ENCODE peak calls at places on chromosomes 13 and 19, in five cellular contexts. W is IMR-90, V is HCT116, Q is fibroblast of lung, L is mammary epithelial cell. H is an unnamed sample.

GRCh38 chr13:41645313-41645712 is 188.0 kb downstream of the RGCC start:
- DNase-seq in V (no peak), W (peak; percentile 90), L (peak; percentile 60), Q (peak; percentile 93), H (no peak)

GRCh38 chr13:33379597-33379996 is 94.0 kb upstream of the STARD13 start:
- DNase-seq in L (no peak), V (no peak), W (no peak), Q (no peak), H (no peak)

GRCh38 chr19:51660975-51661600 is 14.5 kb upstream of the SIGLEC14 start:
- DNase-seq in L (peak; percentile 55), Q (peak; percentile 79), W (peak; percentile 72), V (peak; percentile 55), H (peak; percentile 26)

GRCh38 chr13:29937836-29938235 is 87.4 kb upstream of the UBL3 start:
- DNase-seq in W (no peak), Q (no peak), V (no peak), L (no peak), H (no peak)

GRCh38 chr13:44399045-44399444 is 25.4 kb downstream of the SERP2 start:
- DNase-seq in V (no peak), L (no peak), Q (no peak), W (no peak), H (no peak)

GRCh38 chr13:30520571-30520970 is 54.8 kb upstream of the HMGB1 start:
- DNase-seq in Q (peak; percentile 14), V (no peak), L (peak; percentile 44), W (peak; percentile 85), H (no peak)

GRCh38 chr13:50079278-50080157 is 64.3 kb downstream of the KCNRG start:
- DNase-seq in L (peak; percentile 13), Q (peak; percentile 33), V (no peak), W (no peak), H (no peak)

GRCh38 chr13:46721054-46721453 is 75.9 kb downstream of the ESD start:
- DNase-seq in L (peak; percentile 11), V (peak; percentile 15), W (peak; percentile 53), Q (peak; percentile 63), H (no peak)

GRCh38 chr19:35533822-35534521 is 716 bp downstream of the GAPDHS start:
- DNase-seq in L (no peak), Q (peak; percentile 46), V (no peak), W (peak; percentile 57), H (no peak)

GRCh38 chr13:27176772-27177171 is 5.2 kb upstream of the USP12 start:
- DNase-seq in L (no peak), W (no peak), V (no peak), Q (no peak), H (no peak)

GRCh38 chr13:103289661-103290060 is 223.4 kb upstream of the SLC10A2 start:
- DNase-seq in W (no peak), L (no peak), Q (peak; percentile 31), V (no peak), H (no peak)

GRCh38 chr13:59301166-59301551 is 862.6 kb downstream of the DIAPH3 start:
- DNase-seq in L (no peak), V (no peak), Q (no peak), W (no peak), H (no peak)

GRCh38 chr19:36916991-36917390 is 859 bp downstream of the ZNF568 start:
- DNase-seq in L (peak; percentile 27), V (no peak), Q (peak; percentile 55), W (peak; percentile 33), H (no peak)

GRCh38 chr13:94079876-94080275 is 399.6 kb downstream of the DCT start:
- DNase-seq in Q (peak; percentile 69), V (no peak), W (peak; percentile 54), L (no peak), H (no peak)

GRCh38 chr13:27379694-27380596 is 44.5 kb upstream of the GTF3A start:
- DNase-seq in L (peak; percentile 49), W (peak; percentile 35), Q (no peak), V (peak; percentile 58), H (no peak)

GRCh38 chr19:2394669-2395292 is 32.6 kb downstream of the TIMM13 start:
- DNase-seq in Q (no peak), W (no peak), L (no peak), V (no peak), H (no peak)

GRCh38 chr13:106246237-106246636 is 289.2 kb downstream of the EFNB2 start:
- DNase-seq in L (no peak), Q (no peak), V (no peak), W (no peak), H (no peak)

GRCh38 chr13:30319703-30320102 is 12.4 kb upstream of the KATNAL1 start:
- DNase-seq in Q (no peak), W (no peak), L (no peak), V (no peak), H (no peak)

GRCh38 chr13:77696006-77696862 is 1.3 kb upstream of the SLAIN1 start:
- DNase-seq in Q (no peak), V (no peak), W (no peak), L (no peak), H (no peak)

GRCh38 chr19:38143847-38144246 is 80.2 kb downstream of the DPF1 start:
- DNase-seq in L (no peak), Q (no peak), V (no peak), W (no peak), H (no peak)

GRCh38 chr13:83377486-83377885 is 504.8 kb downstream of the SLITRK1 start:
- DNase-seq in V (no peak), W (peak; percentile 72), L (no peak), Q (peak; percentile 80), H (no peak)

GRCh38 chr19:33699754-33700407 is 78.1 kb downstream of the CHST8 start:
- DNase-seq in L (no peak), Q (no peak), W (no peak), V (no peak), H (no peak)

GRCh38 chr19:40392894-40393517 is 3.0 kb upstream of the HIPK4 start:
- DNase-seq in L (peak; percentile 40), V (peak; percentile 33), W (no peak), Q (no peak), H (no peak)

GRCh38 chr19:19531951-19532805 is 3.5 kb downstream of the YJEFN3 start:
- DNase-seq in Q (peak; percentile 51), L (peak; percentile 46), V (no peak), W (peak; percentile 44), H (no peak)

GRCh38 chr13:27973956-27974662 is 5.0 kb upstream of the CDX2 start:
- DNase-seq in W (no peak), L (no peak), Q (no peak), V (no peak), H (no peak)

GRCh38 chr19:47507031-47507430 is 7.8 kb downstream of the NAPA start:
- DNase-seq in Q (no peak), V (no peak), W (no peak), L (no peak), H (no peak)

DNA sequence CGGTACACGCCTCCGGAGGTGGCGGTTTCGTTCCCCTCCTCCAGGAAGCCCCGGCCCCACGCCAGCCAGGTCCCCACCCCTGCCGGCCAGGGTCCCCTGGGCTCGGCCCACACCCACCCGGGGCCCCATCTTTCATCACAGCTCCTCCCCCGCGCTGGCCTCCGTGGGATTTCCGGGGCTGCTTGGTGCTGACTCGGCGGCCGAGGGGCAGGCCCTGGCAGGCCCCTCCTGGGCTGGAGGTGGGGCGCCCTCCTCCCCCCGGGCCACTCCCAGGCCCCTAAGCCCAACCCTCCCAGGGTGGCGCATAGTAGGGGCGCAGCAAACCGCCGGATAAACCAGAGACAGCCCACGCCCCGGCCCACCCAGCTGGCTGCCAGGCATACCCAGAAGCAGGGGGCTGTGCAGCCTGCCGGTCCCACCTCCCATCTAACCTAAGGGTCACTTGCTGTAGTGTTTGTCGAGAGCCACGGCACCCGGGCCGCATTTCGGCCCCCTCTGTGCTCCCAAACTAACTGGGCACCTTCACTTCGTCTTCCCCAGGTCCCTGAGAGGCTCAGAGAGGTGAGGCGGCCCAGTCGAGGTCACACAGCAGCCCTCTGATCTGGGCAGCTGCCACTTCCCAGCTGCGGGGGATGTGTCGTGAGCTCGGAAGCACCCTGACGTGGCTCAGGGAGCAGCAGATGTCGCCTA is 6.6 kb downstream of the ZBTB7A start:
- DNase-seq in L (peak; percentile 83), V (no peak), W (no peak), Q (no peak), H (no peak)
- H3K9ac ChIP-seq in L (peak overlapping the region; percentile 67), V (peak overlapping the region; percentile 62), W (no peak overlapping the region), Q (peak overlapping the region; percentile 75), H (peak overlapping the region; percentile 83)

DNA sequence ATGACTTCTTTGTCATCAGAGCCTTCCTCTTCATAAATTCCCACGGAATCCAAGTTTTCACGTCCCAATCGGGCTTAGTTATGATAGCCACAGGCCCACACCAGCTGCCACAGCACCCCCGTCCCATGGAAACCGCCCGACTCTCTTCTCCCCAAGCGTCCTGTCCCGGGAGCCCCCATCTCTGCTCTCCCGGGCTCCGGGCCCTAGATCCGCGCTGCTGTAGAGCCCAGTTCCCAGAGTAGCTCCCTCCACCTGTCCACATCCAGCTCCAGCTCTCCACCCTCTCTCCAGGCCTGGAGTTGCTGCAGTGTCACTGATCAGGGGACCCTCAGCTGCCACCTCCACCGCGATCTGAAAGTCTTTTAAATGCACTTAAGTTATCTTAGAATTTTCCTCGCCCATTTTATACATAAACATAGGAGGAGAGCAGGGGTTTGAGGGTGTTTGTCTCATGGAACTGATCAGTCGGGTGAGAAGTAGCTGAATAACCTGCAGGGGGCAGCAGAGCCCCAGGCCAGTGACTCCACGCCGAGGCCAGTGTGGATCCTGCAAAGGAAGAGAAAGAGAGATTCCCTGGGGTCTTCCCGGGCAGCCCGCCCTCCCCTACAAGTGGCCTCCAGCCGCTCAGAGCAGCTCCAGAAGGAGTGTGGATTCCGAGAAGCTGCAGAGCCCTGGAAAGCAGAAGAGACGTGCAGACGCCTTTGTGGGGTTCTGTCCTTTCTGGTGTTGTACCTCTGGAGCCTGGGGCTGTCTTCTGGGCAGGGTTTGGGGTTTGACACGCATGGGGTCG is 1.1 kb upstream of the ZNF763 start:
- DNase-seq in W (peak; percentile 61), V (no peak), Q (peak; percentile 66), L (peak; percentile 21), H (no peak)
- H2AFZ ChIP-seq in W (peak overlapping the region; percentile 11), V (no peak overlapping the region), Q (no peak overlapping the region), L (no peak overlapping the region), H (no peak overlapping the region)

DNA sequence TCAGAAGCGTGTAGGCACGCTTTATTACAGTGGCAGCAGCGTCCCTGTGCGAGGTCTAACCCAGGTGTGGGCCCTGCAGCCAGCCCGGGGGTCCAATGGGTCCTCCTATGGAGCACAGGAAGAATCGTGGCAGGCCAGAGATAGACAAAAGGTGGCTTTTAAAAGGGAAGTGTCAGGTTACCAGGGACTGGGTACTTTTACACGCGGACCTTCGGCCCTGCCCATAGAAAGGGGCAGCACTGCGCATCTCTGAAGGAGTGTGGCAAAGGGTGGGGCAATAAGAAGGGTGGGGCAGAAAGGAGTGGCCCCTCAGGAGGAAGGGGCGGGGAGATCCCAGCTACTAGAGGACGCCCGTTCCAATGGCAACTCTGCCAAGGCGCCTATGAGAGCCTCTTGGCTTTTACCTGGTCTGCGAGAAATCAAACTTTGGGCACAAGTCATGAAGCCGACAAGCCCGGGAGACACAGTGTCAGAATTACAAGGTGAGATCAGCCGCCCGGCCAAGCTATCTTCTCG is 1419.8 kb downstream of the UQCRFS1 start:
- DNase-seq in W (peak; percentile 58), V (peak; percentile 90), Q (peak; percentile 72), L (peak; percentile 90), H (peak; percentile 77)
- H3K9ac ChIP-seq in W (peak overlapping the region; percentile 86), V (peak overlapping the region; percentile 93), Q (peak overlapping the region; percentile 69), L (peak overlapping the region; percentile 88), H (peak overlapping the region; percentile 87)

DNA sequence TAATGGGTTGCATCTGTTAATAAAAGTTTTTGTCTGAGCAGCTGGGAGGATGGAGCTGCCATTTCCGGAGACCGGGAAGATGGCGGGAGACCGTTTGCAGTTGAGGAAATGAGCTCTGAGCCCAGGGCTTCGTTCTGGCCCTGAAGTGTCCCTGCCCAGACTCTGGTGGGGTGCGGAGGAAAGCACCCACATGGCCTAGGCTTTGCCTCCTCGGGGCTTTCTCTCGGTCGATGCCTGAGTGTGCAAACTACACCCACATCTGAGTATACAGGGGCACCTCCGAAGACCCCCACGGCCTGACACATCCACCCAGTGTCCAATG is 15.6 kb upstream of the NANOS3 start:
- DNase-seq in L (no peak), W (no peak), Q (no peak), V (no peak), H (no peak)
- H2AFZ ChIP-seq in L (peak overlapping the region; percentile 1), W (peak overlapping the region; percentile 92), Q (peak overlapping the region; percentile 73), V (no peak overlapping the region), H (peak overlapping the region; percentile 9)

H was measured in keratinocyte.